ENCODE peak calls at places on chromosomes 16 and 17, in five cellular contexts. N, L, C, Q and H are unnamed samples.

GRCh38 chr17:50425682-50426471 is at the start of gene ACSF2:
- DNase-seq in Q (peak), L (peak), C (peak), N (no peak), H (peak)

GRCh38 chr17:69059458-69060205 is 1.1 kb downstream of the ABCA9 start:
- DNase-seq in C (no peak), N (no peak), Q (no peak), L (no peak), H (no peak)

GRCh38 chr16:69514366-69514765 is 51.4 kb upstream of the NFAT5 start:
- DNase-seq in N (no peak), C (no peak), L (no peak), Q (peak), H (no peak)

GRCh38 chr17:32275060-32276042 is 9.7 kb downstream of the RHBDL3 start:
- DNase-seq in N (peak), C (no peak), Q (no peak), L (no peak), H (peak)

GRCh38 chr17:77963441-77963840 is 4.9 kb downstream of the TNRC6C start:
- DNase-seq in Q (no peak), L (no peak), C (no peak), N (no peak), H (no peak)

GRCh38 chr16:5025171-5025632 is 8.5 kb downstream of the NAGPA start:
- DNase-seq in C (no peak), L (no peak), Q (peak), N (no peak), H (peak)

GRCh38 chr16:86306811-86307517 is 203.4 kb upstream of the FOXF1 start:
- DNase-seq in Q (no peak), C (no peak), L (no peak), N (no peak), H (no peak)

GRCh38 chr17:58314706-58315015 is 13.9 kb downstream of the TSPOAP1 start:
- DNase-seq in C (no peak), Q (no peak), N (no peak), L (no peak), H (peak)

GRCh38 chr17:55420776-55421178 is 858 bp downstream of the MMD start:
- DNase-seq in C (peak), L (peak), N (no peak), Q (peak), H (peak)

GRCh38 chr16:22001591-22001990 is 675 bp upstream of the PDZD9 start:
- DNase-seq in N (no peak), C (no peak), L (no peak), Q (no peak), H (no peak)

GRCh38 chr17:21353326-21354010 is 22.7 kb upstream of the KCNJ12 start:
- DNase-seq in N (no peak), L (no peak), C (no peak), Q (no peak), H (no peak)

GRCh38 chr17:17815436-17816200 is 21.2 kb downstream of the SREBF1 start:
- DNase-seq in Q (no peak), N (no peak), C (no peak), L (no peak), H (no peak)

GRCh38 chr16:3095869-3096268 is 3.2 kb downstream of the ZSCAN10 start:
- DNase-seq in Q (peak), L (no peak), N (peak), C (no peak), H (no peak)

GRCh38 chr16:29011112-29011511 is 26.3 kb downstream of the LAT start:
- DNase-seq in C (no peak), L (no peak), N (no peak), Q (no peak), H (no peak)

GRCh38 chr17:35244345-35245195 is 1.7 kb downstream of the SLFN5 start:
- DNase-seq in N (peak), Q (peak), L (no peak), C (peak), H (peak)

GRCh38 chr17:7403043-7403901 is 625 bp downstream of the TMEM256 start:
- DNase-seq in N (peak), C (no peak), Q (peak), L (no peak), H (peak)

GRCh38 chr17:38447502-38448095 is 19.3 kb downstream of the ARHGAP23 start:
- DNase-seq in N (no peak), Q (no peak), C (no peak), L (no peak), H (no peak)

GRCh38 chr17:2571523-2572303 is 21.7 kb upstream of the PAFAH1B1 start:
- DNase-seq in C (no peak), L (no peak), N (no peak), Q (peak), H (no peak)

GRCh38 chr17:22515599-22515998 is 823.3 kb downstream of the KCNJ18 start:
- DNase-seq in Q (no peak), N (no peak), L (no peak), C (no peak), H (no peak)

GRCh38 chr16:86578056-86578455 is 293 bp upstream of the FOXL1 start:
- DNase-seq in N (no peak), Q (no peak), C (no peak), L (no peak), H (no peak)

DNA sequence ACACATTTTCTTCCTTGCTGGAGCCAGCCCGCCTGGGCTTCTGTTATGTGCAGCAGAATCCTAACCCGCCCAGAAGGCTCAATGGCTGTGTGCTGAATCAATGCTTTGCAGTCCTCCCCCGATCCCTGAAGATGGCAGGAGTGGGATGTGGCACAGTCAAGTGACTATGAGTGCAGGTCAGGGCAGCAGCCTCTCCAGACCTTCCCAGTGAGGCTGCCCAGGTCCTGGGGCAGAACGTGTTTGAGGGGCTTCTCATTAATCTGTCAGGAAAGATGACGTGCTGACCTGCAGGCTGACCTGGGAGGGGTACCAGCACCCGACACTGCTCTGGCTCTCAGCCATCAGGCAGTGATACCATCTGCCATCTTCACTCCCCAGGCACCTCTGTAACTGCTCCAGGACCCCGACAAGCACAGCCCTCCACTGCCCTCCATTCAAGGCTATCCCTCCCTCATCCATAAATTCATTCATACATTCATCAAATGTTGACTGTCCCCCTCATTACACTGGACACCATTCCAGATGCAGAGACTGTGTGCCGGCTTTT is 35.1 kb downstream of the LRRC75A start:
- DNase-seq in N (no peak), L (no peak), C (no peak), Q (no peak), H (peak)
- TF ChIP-seq CTCF in N (no peak), L (no peak), C (no peak), Q (no peak), H (no peak)

GRCh38 chr16:534089-534635 is 6.7 kb downstream of the CAPN15 start:
- DNase-seq in Q (no peak), N (no peak), L (no peak), C (no peak), H (no peak)
- TF ChIP-seq CTCF in Q (no peak), N (no peak), L (no peak), C (no peak), H (no peak)

GRCh38 chr16:31079342-31079944 is 5.2 kb downstream of the ZNF646 start:
- DNase-seq in N (no peak), L (no peak), Q (no peak), C (no peak), H (no peak)

GRCh38 chr16:31080756-31081419 is 6.7 kb downstream of the ZNF646 start:
- DNase-seq in Q (no peak), N (no peak), C (no peak), L (no peak), H (no peak)

GRCh38 chr16:31078597-31079341 is 4.5 kb downstream of the ZNF646 start:
- DNase-seq in C (no peak), Q (no peak), L (no peak), N (no peak), H (no peak)

GRCh38 chr16:31081428-31082351 is 7.1 kb downstream of the PRSS53 start:
- DNase-seq in C (no peak), N (no peak), L (no peak), Q (no peak), H (no peak)

GRCh38 chr16:31080035-31080629 is 5.9 kb downstream of the ZNF646 start:
- DNase-seq in Q (no peak), L (no peak), C (no peak), N (no peak), H (no peak)
- TF ChIP-seq CTCF in Q (no peak), L (no peak), C (no peak), N (no peak), H (no peak)

GRCh38 chr16:57801098-57801855 is 1.0 kb downstream of the KIFC3 start:
- DNase-seq in N (no peak), L (no peak), C (no peak), Q (no peak), H (no peak)
- TF ChIP-seq CTCF in N (peak), L (peak), C (no peak), Q (no peak), H (no peak)

GRCh38 chr17:62724398-62725146 is 83.5 kb downstream of the MARCHF10 start:
- DNase-seq in N (no peak), Q (peak), C (no peak), L (no peak), H (no peak)

GRCh38 chr17:62732125-62732524 is 76.0 kb downstream of the MARCHF10 start:
- DNase-seq in C (no peak), Q (no peak), L (no peak), N (no peak), H (no peak)

GRCh38 chr17:62725791-62726249 is 82.3 kb downstream of the MARCHF10 start:
- DNase-seq in L (no peak), N (no peak), C (no peak), Q (no peak), H (no peak)

GRCh38 chr17:62723842-62724241 is 84.3 kb downstream of the MARCHF10 start:
- DNase-seq in C (no peak), N (no peak), Q (no peak), L (no peak), H (no peak)

DNA sequence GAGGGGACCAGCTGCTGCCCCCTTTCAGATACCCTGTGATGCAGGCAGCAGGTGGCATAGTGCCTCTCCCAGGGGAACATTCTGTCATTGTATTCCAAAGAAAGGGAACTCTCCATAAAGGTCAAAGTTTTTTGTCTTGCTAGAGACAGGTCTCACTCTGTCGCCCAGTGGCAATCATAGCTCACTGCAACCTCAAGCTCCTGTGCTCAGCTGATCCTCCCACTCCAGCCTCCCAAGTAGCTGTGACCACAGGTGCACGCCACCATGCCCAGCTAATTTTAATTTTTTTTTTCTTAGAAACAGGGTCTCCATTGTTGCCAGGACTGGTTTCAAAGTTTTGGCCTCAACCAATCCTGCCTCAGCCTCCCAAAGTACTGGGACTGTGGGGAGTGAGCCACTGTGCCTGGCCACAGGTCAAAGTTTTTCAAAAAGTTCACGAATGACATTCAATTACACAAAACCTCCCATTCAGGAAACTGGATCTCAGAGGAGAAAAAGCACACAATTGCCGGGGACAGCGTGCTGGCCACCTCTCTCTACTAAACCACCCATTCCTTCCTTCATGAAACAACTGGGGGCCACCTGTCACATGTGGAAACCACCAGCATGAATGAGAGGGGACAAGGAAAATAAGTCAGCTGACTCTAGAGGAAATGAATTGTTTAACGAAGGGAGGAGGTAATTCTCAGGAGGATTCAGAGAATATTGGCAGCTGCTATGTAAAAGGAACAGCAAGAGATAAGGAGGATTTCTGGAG is 80.0 kb downstream of the MARCHF10 start:
- DNase-seq in Q (peak), L (no peak), N (no peak), C (no peak), H (peak)
- TF ChIP-seq CTCF in Q (no peak), L (no peak), N (peak), C (no peak), H (no peak)

GRCh38 chr17:61380836-61381525 is 18.7 kb upstream of the TBX2 start:
- DNase-seq in Q (no peak), C (no peak), N (no peak), L (no peak), H (peak)

GRCh38 chr17:61382796-61383688 is 16.6 kb upstream of the TBX2 start:
- DNase-seq in C (no peak), Q (no peak), L (no peak), N (no peak), H (no peak)

GRCh38 chr17:61380217-61380835 is 19.3 kb upstream of the TBX2 start:
- DNase-seq in Q (no peak), C (no peak), N (no peak), L (no peak), H (no peak)

GRCh38 chr17:61379457-61380216 is 20.0 kb upstream of the TBX2 start:
- DNase-seq in L (no peak), Q (no peak), N (no peak), C (no peak), H (no peak)

DNA sequence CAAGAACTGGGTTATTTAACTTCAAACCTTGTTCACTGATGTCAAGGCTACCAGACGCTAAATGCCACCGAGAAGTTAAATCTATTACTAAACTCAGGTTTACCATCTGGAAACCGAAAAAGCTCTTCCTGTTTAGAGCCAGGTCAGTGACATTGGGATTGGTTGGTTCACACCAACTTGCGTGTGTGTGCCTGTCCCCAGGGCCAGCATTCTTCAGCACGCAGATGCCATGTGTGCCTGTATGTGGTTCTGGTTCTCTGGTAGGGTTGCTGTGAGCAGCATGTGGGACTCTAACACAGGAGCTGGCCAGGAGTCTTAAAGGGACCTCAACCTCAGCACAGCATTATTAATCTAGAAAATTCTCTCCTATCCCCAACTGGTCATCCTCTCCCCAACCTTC is 18.1 kb upstream of the TBX2 start:
- DNase-seq in N (no peak), Q (no peak), L (no peak), C (no peak), H (no peak)
- TF ChIP-seq CTCF in N (no peak), Q (no peak), L (no peak), C (no peak), H (no peak)

DNA sequence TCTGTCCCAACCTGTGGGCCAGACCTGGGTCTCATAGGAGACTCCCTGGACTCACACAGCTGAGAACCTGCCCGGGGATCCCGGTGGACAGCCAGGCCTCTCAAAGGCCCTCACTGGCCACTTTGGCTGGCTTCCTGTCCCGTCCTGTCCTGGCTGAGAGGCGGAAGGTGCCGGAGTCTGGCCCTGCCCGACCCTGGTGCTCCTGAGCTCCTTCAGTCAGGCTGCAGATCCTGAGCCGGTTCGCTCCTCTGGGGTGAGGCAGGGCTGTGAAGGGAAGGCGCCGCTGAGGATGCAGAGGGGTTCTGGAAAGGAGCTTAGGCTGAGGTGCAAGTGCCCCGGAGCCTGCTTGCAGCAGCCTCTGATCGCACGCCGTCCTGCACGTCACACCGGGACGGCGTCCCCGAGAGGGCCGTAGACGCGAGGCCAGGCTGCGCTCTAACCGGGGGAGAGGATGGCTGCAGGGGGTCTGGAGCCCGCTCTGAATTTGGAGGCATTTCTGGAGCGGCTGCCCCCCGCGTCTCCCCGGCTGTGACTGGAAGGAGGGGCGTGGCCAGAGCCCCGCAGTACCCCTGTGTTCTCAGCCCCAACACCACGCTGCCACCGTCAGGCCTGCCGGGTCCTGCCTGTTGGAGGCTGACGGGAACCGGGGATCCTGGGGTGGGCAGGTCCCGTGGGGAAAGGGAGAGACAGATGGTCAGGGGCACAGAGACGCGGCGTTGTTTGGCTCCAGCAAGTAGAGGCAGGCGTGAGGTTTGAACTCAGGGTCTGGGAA is 4.1 kb downstream of the HGS start:
- DNase-seq in N (no peak), Q (no peak), C (no peak), L (no peak), H (peak)
- TF ChIP-seq CTCF in N (no peak), Q (no peak), C (no peak), L (no peak), H (no peak)

GRCh38 chr17:74373838-74374606 is 6.7 kb downstream of the GPR142 start:
- DNase-seq in N (no peak), C (no peak), Q (no peak), L (peak), H (peak)
- TF ChIP-seq CTCF in N (no peak), C (no peak), Q (no peak), L (no peak), H (peak)